ENCODE peak calls at places on chromosomes 11 and 22, in seven cellular contexts. F is neural progenitor cell, Y is H1, U is astrocyte, N is PC-3, R is H9, K is Karpas-422. C is an unnamed sample.

GRCh38 chr11:6799402-6799801 is at the start of gene OR6A2:
- DNase-seq in Y (no peak), R (no peak), U (no peak), F (no peak), N (peak; percentile 17), K (no peak), C (peak; percentile 15)

GRCh38 chr11:93753241-93753640 is 11.8 kb downstream of the C11orf54 start:
- DNase-seq in R (no peak), F (no peak), K (no peak), U (no peak), Y (no peak), N (no peak), C (no peak)

GRCh38 chr11:97079244-97079643 is 689.4 kb downstream of the JRKL start:
- DNase-seq in U (no peak), Y (no peak), R (no peak), K (no peak), N (no peak), F (no peak), C (no peak)

GRCh38 chr11:61106906-61107470 is 4.7 kb downstream of the CD5 start:
- DNase-seq in R (no peak), U (no peak), F (no peak), K (no peak), N (no peak), Y (no peak), C (peak; percentile 35)

GRCh38 chr11:121711900-121712424 is 259.2 kb upstream of the SORL1-AS1 start:
- DNase-seq in F (no peak), Y (no peak), K (no peak), N (no peak), R (no peak), U (peak; percentile 39), C (no peak)

GRCh38 chr11:111814567-111814966 is 48.4 kb upstream of the PPP2R1B start:
- DNase-seq in U (peak; percentile 70), Y (no peak), R (no peak), K (no peak), N (no peak), F (no peak), C (peak; percentile 45)

GRCh38 chr11:12485328-12485727 is 108.0 kb downstream of the PARVA start:
- DNase-seq in R (no peak), K (no peak), F (no peak), Y (no peak), N (peak; percentile 31), U (no peak), C (no peak)

GRCh38 chr11:61679301-61679700 is 890 bp upstream of the DAGLA start:
- DNase-seq in N (peak; percentile 19), K (no peak), F (peak; percentile 57), R (no peak), Y (no peak), U (no peak), C (peak; percentile 83)

GRCh38 chr11:9524001-9524400 is 49.5 kb upstream of the WEE1 start:
- DNase-seq in R (no peak), Y (no peak), U (no peak), K (no peak), N (no peak), F (no peak), C (peak; percentile 37)

GRCh38 chr11:14435717-14436116 is 63.9 kb downstream of the COPB1 start:
- DNase-seq in U (no peak), F (no peak), R (no peak), Y (no peak), K (no peak), N (no peak), C (no peak)

GRCh38 chr11:126246636-126247035 is 22.1 kb downstream of the SRPRA start:
- DNase-seq in R (no peak), U (peak; percentile 29), N (no peak), F (no peak), Y (no peak), K (no peak), C (peak; percentile 86)

GRCh38 chr22:41976070-41976901 is 7.0 kb downstream of the SEPTIN3 start:
- DNase-seq in K (no peak), U (no peak), Y (peak; percentile 79), F (peak; percentile 81), N (no peak), R (no peak), C (peak; percentile 90)

GRCh38 chr11:95231881-95232605 is 1.0 kb upstream of the SESN3 start:
- DNase-seq in R (peak; percentile 87), Y (peak; percentile 79), F (peak; percentile 87), U (peak; percentile 63), K (peak; percentile 90), N (no peak), C (peak; percentile 65)

GRCh38 chr22:36954251-36955014 is 41.0 kb downstream of the CSF2RB start:
- DNase-seq in Y (no peak), U (no peak), N (no peak), R (no peak), K (no peak), F (no peak), C (peak; percentile 57)

GRCh38 chr11:26045082-26045481 is 286.8 kb upstream of the ANO3 start:
- DNase-seq in Y (no peak), F (no peak), N (peak; percentile 1), R (no peak), U (no peak), K (no peak), C (no peak)

GRCh38 chr22:41050873-41051272 is 41.5 kb upstream of the EP300 start:
- DNase-seq in Y (no peak), U (no peak), K (no peak), N (no peak), R (no peak), F (no peak), C (no peak)

GRCh38 chr11:120817131-120817530 is 206.8 kb upstream of the TBCEL start:
- DNase-seq in Y (no peak), N (no peak), R (no peak), U (no peak), K (no peak), F (no peak), C (no peak)

GRCh38 chr22:34976886-34977285 is 89.1 kb upstream of the ISX start:
- DNase-seq in Y (no peak), F (no peak), N (no peak), U (no peak), R (no peak), K (no peak), C (no peak)

GRCh38 chr22:19942071-19942885 is 660 bp upstream of the TXNRD2 start:
- DNase-seq in U (peak; percentile 69), K (peak; percentile 86), R (no peak), N (no peak), F (no peak), Y (no peak), C (peak; percentile 98)

GRCh38 chr22:38311331-38311635 is 6.0 kb downstream of the CSNK1E start:
- DNase-seq in Y (no peak), N (no peak), R (no peak), K (no peak), U (no peak), F (no peak), C (peak; percentile 90)
- H4K20me1 ChIP-seq in Y (peaks cover 60% of the 10 kb centered on the region), N (peaks cover 45% of the 10 kb centered on the region), R (no peaks in the 10 kb centered on the region), K (peaks cover 58% of the 10 kb centered on the region), U (peaks cover 100% of the 10 kb centered on the region), F (peaks cover 100% of the 10 kb centered on the region), C (peaks cover 96% of the 10 kb centered on the region)

GRCh38 chr11:72711141-72711540 is 36.9 kb upstream of the PDE2A start:
- DNase-seq in F (no peak), R (no peak), K (no peak), N (no peak), Y (no peak), U (no peak), C (peak; percentile 57)

GRCh38 chr11:72712876-72713275 is 38.7 kb upstream of the PDE2A start:
- DNase-seq in F (no peak), Y (no peak), N (no peak), U (no peak), R (no peak), K (no peak), C (peak; percentile 59)

GRCh38 chr11:72710278-72710677 is 36.1 kb upstream of the PDE2A start:
- DNase-seq in K (no peak), Y (no peak), N (no peak), R (no peak), F (no peak), U (no peak), C (peak; percentile 51)

GRCh38 chr11:72709478-72710238 is 35.4 kb upstream of the PDE2A start:
- DNase-seq in N (no peak), K (no peak), F (no peak), U (no peak), Y (no peak), R (no peak), C (peak; percentile 57)

DNA sequence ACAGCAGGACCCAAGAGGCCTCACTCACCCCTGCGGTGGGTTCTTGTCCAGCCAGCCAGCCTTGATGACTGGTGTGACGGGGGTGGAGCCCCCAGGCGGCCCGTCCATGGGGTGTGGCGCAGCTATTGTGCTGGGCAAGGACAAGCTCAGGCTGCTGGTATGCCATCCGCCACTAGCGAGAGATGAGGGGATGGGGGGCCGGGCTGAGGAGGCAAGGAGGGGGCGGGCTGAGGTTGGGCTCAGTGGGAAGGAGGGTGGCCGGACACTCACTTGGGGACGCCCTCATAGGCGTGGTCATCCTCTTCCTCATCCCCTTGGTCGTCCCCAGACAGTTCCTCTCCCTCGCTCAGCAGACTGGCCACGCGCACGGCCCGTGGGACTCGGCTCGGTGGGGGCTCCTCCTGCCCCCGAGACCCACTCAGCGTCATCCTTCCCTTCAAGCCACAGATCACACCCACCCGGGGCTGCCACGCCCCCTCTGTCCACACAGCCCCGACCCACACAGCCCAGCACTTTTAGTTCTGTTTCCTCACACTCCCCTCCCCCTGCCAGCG is 38.0 kb upstream of the PDE2A start:
- DNase-seq in R (no peak), F (peak; percentile 56), Y (no peak), K (no peak), N (no peak), U (peak; percentile 12), C (peak; percentile 92)
- H4K20me1 ChIP-seq in R (peaks cover 4% of the 10 kb centered on the region), F (peaks cover 11% of the 10 kb centered on the region), Y (peaks cover 3% of the 10 kb centered on the region), K (peaks cover 20% of the 10 kb centered on the region), N (no peaks in the 10 kb centered on the region), U (peaks cover 74% of the 10 kb centered on the region), C (peaks cover 49% of the 10 kb centered on the region)

DNA sequence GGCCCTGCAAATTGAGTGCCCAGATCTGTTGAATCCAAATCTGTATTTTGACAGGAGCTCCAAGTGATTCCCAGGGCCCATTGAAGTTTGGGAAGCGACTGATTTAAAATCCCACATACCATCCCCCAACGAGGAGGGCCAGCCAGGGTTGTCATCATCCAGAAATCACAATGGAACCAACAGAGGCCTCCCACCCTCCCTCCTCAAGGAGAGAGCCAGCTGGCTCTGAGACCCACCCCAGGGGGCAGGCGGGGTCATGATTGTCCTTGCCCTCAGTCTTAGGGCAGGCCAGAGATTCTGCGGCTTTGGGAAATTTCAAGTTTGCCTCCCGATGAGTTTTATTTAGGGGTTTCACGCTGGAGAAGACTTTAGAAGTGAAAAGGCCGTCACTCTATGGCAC is 358.2 kb downstream of the MN1 start:
- DNase-seq in F (peak; percentile 60), N (no peak), Y (no peak), K (no peak), U (no peak), R (no peak), C (no peak)
- H4K20me1 ChIP-seq in F (peaks cover 4% of the 10 kb centered on the region), N (no peaks in the 10 kb centered on the region), Y (no peaks in the 10 kb centered on the region), K (no peaks in the 10 kb centered on the region), U (no peaks in the 10 kb centered on the region), R (peaks cover 5% of the 10 kb centered on the region), C (no peaks in the 10 kb centered on the region)

DNA sequence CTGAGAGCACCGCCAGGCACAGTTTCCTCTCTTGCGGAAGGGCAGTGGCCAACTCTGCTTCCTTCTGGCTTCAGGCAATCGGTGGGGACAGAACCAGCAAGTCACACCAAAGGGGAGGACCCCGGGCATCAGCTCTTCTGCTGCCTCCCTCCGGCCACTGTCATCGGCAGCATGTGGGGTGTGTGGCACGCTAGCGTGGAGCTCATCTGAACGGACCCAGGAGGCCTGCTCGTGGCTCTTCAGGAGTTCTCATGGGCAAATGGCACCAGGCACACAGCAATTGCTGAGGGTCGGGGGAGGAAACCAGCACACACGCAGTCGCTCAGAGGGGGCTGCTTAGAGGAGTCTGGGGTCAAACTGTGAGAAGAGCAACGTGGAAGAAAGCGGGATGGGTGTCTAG is 26.9 kb downstream of the B3GAT1 start:
- DNase-seq in U (no peak), R (no peak), N (no peak), K (no peak), Y (no peak), F (no peak), C (no peak)
- H4K20me1 ChIP-seq in U (no peaks in the 10 kb centered on the region), R (no peaks in the 10 kb centered on the region), N (no peaks in the 10 kb centered on the region), K (no peaks in the 10 kb centered on the region), Y (peaks cover 3% of the 10 kb centered on the region), F (peaks cover 11% of the 10 kb centered on the region), C (no peaks in the 10 kb centered on the region)

C was measured in osteoblast.